ENCODE peak calls at places on chromosomes 2 and 18, in nine cellular contexts. O, J, A, R, G, N, Y, H and T are unnamed samples.

GRCh38 chr2:68721482-68722071 is 13.0 kb upstream of the ARHGAP25 start:
- DNase-seq in R (no peak), Y (no peak), A (no peak), N (peak; percentile 27), O (no peak), H (no peak), G (no peak), J (no peak), T (peak; percentile 65)

GRCh38 chr2:168663993-168664392 is 138.4 kb upstream of the NOSTRIN start:
- DNase-seq in J (peak; percentile 27), H (no peak), G (no peak), O (no peak), Y (no peak), A (peak; percentile 23), R (peak; percentile 37), N (no peak), T (no peak)

GRCh38 chr2:140173790-140174189 is 1393.6 kb upstream of the NXPH2 start:
- DNase-seq in H (no peak), J (no peak), A (no peak), N (no peak), O (no peak), G (no peak), Y (no peak), R (no peak), T (no peak)

GRCh38 chr2:138922973-138923563 is 142.9 kb upstream of the NXPH2 start:
- DNase-seq in A (peak; percentile 31), R (peak; percentile 60), N (peak; percentile 70), H (peak; percentile 40), G (no peak), O (no peak), J (no peak), Y (no peak), T (no peak)

GRCh38 chr2:19775838-19776237 is 125.9 kb downstream of the TTC32 start:
- DNase-seq in N (peak; percentile 13), J (no peak), A (no peak), G (no peak), R (peak; percentile 54), H (no peak), O (no peak), Y (no peak), T (no peak)

GRCh38 chr2:7007846-7008741 is 90.9 kb downstream of the RNF144A start:
- DNase-seq in R (peak; percentile 98), Y (no peak), A (peak; percentile 62), G (peak; percentile 82), H (no peak), O (no peak), J (peak; percentile 80), N (peak; percentile 69), T (no peak)

GRCh38 chr2:226985227-226985946 is 149.5 kb downstream of the RHBDD1 start:
- DNase-seq in G (peak; percentile 48), Y (no peak), R (peak; percentile 89), O (no peak), A (peak; percentile 92), H (peak; percentile 72), J (no peak), N (peak; percentile 75), T (peak; percentile 9)

GRCh38 chr2:196291873-196292800 is 120.8 kb upstream of the STK17B start:
- DNase-seq in R (no peak), Y (no peak), J (no peak), N (peak; percentile 99), H (peak; percentile 12), G (no peak), A (no peak), O (no peak), T (no peak)

GRCh38 chr2:212723226-212723625 is 184.6 kb upstream of the ERBB4 start:
- DNase-seq in A (peak; percentile 19), H (no peak), Y (no peak), N (peak; percentile 66), R (no peak), O (no peak), G (no peak), J (no peak), T (no peak)

GRCh38 chr2:28276076-28276618 is 116.5 kb upstream of the FOSL2 start:
- DNase-seq in O (no peak), Y (peak; percentile 32), R (peak; percentile 89), A (peak; percentile 98), N (peak; percentile 98), J (no peak), H (no peak), G (no peak), T (no peak)

GRCh38 chr2:224887159-224887558 is 155.1 kb downstream of the DOCK10 start:
- DNase-seq in R (peak; percentile 37), H (no peak), O (no peak), A (peak; percentile 74), N (no peak), J (no peak), Y (no peak), G (no peak), T (no peak)

GRCh38 chr18:63592506-63592905 is 5.4 kb downstream of the SERPINB13 start:
- DNase-seq in J (no peak), G (no peak), A (no peak), H (no peak), O (no peak), R (no peak), Y (no peak), N (peak; percentile 56), T (no peak)

GRCh38 chr18:22753130-22753831 is 179.8 kb upstream of the RBBP8 start:
- DNase-seq in Y (no peak), G (no peak), A (no peak), N (no peak), J (no peak), O (no peak), H (no peak), R (no peak), T (no peak)

GRCh38 chr2:27217173-27218121 is at the start of gene CAD:
- DNase-seq in H (peak; percentile 54), J (peak; percentile 88), R (peak; percentile 89), O (peak; percentile 71), Y (peak; percentile 92), N (peak; percentile 82), G (peak; percentile 86), A (peak; percentile 80), T (peak; percentile 82)

GRCh38 chr2:36912692-36913091 is 53.6 kb downstream of the STRN start:
- DNase-seq in A (peak; percentile 47), R (peak; percentile 2), J (no peak), Y (no peak), N (peak; percentile 15), G (no peak), H (no peak), O (no peak), T (no peak)

GRCh38 chr18:44945847-44946490 is 265.3 kb downstream of the SETBP1 start:
- DNase-seq in Y (no peak), J (no peak), R (no peak), H (no peak), A (no peak), O (no peak), G (no peak), N (no peak), T (no peak)

GRCh38 chr18:46939337-46939963 is 22.0 kb downstream of the KATNAL2 start:
- DNase-seq in H (peak; percentile 15), R (peak; percentile 51), N (no peak), Y (no peak), O (no peak), J (no peak), A (peak; percentile 88), G (no peak), T (no peak)

GRCh38 chr18:44897445-44898215 is 216.9 kb downstream of the SETBP1 start:
- DNase-seq in A (no peak), N (no peak), J (no peak), R (no peak), O (no peak), H (no peak), G (no peak), Y (no peak), T (no peak)

GRCh38 chr2:101002562-101003277 is 631 bp downstream of the RPL31 start:
- DNase-seq in R (peak; percentile 25), A (peak; percentile 14), Y (no peak), N (peak; percentile 17), J (no peak), G (no peak), O (no peak), H (peak; percentile 17), T (no peak)

GRCh38 chr2:692349-692748 is 15.1 kb upstream of the TMEM18 start:
- DNase-seq in R (no peak), J (no peak), Y (no peak), N (no peak), O (no peak), G (no peak), H (no peak), A (no peak), T (no peak)

GRCh38 chr2:1723397-1724042 is 20.8 kb downstream of the PXDN start:
- DNase-seq in Y (no peak), J (no peak), G (no peak), N (no peak), R (no peak), H (no peak), A (no peak), O (no peak), T (no peak)

GRCh38 chr2:55948176-55948921 is 24.8 kb upstream of the EFEMP1 start:
- DNase-seq in R (peak; percentile 36), O (no peak), N (peak; percentile 21), A (peak; percentile 63), H (no peak), Y (no peak), J (no peak), G (no peak), T (no peak)

GRCh38 chr18:2792395-2792794 is 54.4 kb upstream of the EMILIN2 start:
- DNase-seq in H (no peak), O (no peak), N (no peak), Y (no peak), A (no peak), G (no peak), R (peak; percentile 3), J (no peak), T (no peak)

GRCh38 chr18:38695559-38696270 is 1130.1 kb upstream of the CELF4 start:
- DNase-seq in Y (no peak), J (no peak), A (peak; percentile 63), O (no peak), G (no peak), H (no peak), R (peak; percentile 6), N (peak; percentile 30), T (no peak)

GRCh38 chr2:229673676-229674075 is 40.7 kb downstream of the DNER start:
- DNase-seq in A (no peak), J (no peak), O (no peak), R (no peak), N (peak; percentile 97), H (no peak), G (no peak), Y (no peak), T (no peak)

GRCh38 chr18:22101731-22102130 is 67.7 kb upstream of the GATA6 start:
- DNase-seq in N (no peak), Y (no peak), A (no peak), H (no peak), J (no peak), R (no peak), O (no peak), G (no peak), T (no peak)

GRCh38 chr2:105403785-105404698 is 5.2 kb upstream of the FHL2 start:
- DNase-seq in G (no peak), N (peak; percentile 95), J (no peak), A (peak; percentile 77), R (peak; percentile 74), O (no peak), Y (no peak), H (no peak), T (no peak)

GRCh38 chr2:191959209-191959608 is 112.3 kb upstream of the CAVIN2 start:
- DNase-seq in N (no peak), H (peak; percentile 4), J (no peak), Y (no peak), G (no peak), R (peak; percentile 48), A (no peak), O (no peak), T (no peak)

GRCh38 chr2:43837033-43837432 is 1.6 kb downstream of the ABCG5 start:
- DNase-seq in R (no peak), N (no peak), A (no peak), O (no peak), Y (no peak), H (no peak), J (no peak), G (no peak), T (no peak)

GRCh38 chr18:8416212-8417019 is 192.8 kb upstream of the RAB12 start:
- DNase-seq in J (no peak), N (peak; percentile 25), O (no peak), R (no peak), G (no peak), H (peak; percentile 20), Y (no peak), A (no peak), T (no peak)

GRCh38 chr2:23760746-23761145 is 166.2 kb downstream of the ATAD2B start:
- DNase-seq in J (no peak), N (peak; percentile 56), R (peak; percentile 78), Y (no peak), H (peak; percentile 7), A (peak; percentile 90), G (no peak), O (no peak), T (no peak)